ENCODE peak calls at places on chromosome 19, in four cellular contexts. I, G, H and B are unnamed samples.

GRCh38 chr19:703651-704446 is 4.9 kb upstream of the PALM start:
- DNase-seq in I (no peak), G (no peak), H (peak), B (no peak)

GRCh38 chr19:45496349-45496953 is 396 bp downstream of the RTN2 start:
- DNase-seq in I (no peak), G (no peak), H (no peak), B (no peak)

GRCh38 chr19:50556236-50557008 is 11.8 kb downstream of the LRRC4B start:
- DNase-seq in I (no peak), G (peak), H (peak), B (peak)

GRCh38 chr19:48676487-48676886 is 3.7 kb upstream of the NTN5 start:
- DNase-seq in I (no peak), G (no peak), H (no peak), B (no peak)

GRCh38 chr19:45016388-45017314 is 15.4 kb downstream of the RELB start:
- DNase-seq in I (no peak), G (peak), H (peak), B (peak)

GRCh38 chr19:2424686-2425621 is 2.4 kb downstream of the TIMM13 start:
- DNase-seq in I (peak), G (no peak), H (no peak), B (no peak)

GRCh38 chr19:11018179-11018578 is 57.3 kb downstream of the SMARCA4 start:
- DNase-seq in I (no peak), G (no peak), H (no peak), B (no peak)

GRCh38 chr19:4009990-4010807 is 2.7 kb downstream of the PIAS4 start:
- DNase-seq in I (no peak), G (no peak), H (no peak), B (no peak)

GRCh38 chr19:53013621-53014020 is at the start of gene ERVV-1:
- DNase-seq in I (no peak), G (no peak), H (no peak), B (no peak)

GRCh38 chr19:43784251-43784980 is 3.6 kb upstream of the KCNN4 start:
- DNase-seq in I (peak), G (peak), H (no peak), B (no peak)

GRCh38 chr19:51263808-51264207 is 12.9 kb downstream of the SIGLECL1 start:
- DNase-seq in I (no peak), G (no peak), H (no peak), B (no peak)

GRCh38 chr19:52187407-52187806 is 2.4 kb upstream of the PPP2R1A start:
- DNase-seq in I (no peak), G (no peak), H (no peak), B (no peak)